ENCODE peak calls at places on chromosomes 13 and 19, in six cellular contexts. Y, Z, W, B, H and C are unnamed samples.

GRCh38 chr19:58059003-58059671 is at the start of gene ZNF135:
- DNase-seq in Y (peak; percentile 92), Z (peak; percentile 45), W (no peak), B (no peak), H (peak; percentile 82), C (peak; percentile 97)

GRCh38 chr13:110627351-110627750 is 12.0 kb downstream of the NAXD start:
- DNase-seq in Y (no peak), Z (no peak), W (no peak), B (no peak), H (no peak), C (no peak)

GRCh38 chr13:86051134-86052103 is 252.2 kb upstream of the SLITRK6 start:
- DNase-seq in Y (peak; percentile 42), Z (no peak), W (no peak), B (no peak), H (peak; percentile 70), C (no peak)

GRCh38 chr13:52454459-52454824 is 836 bp upstream of the CKAP2 start:
- DNase-seq in Y (peak; percentile 58), Z (peak; percentile 42), W (peak; percentile 56), B (peak; percentile 79), H (peak; percentile 17), C (peak; percentile 72)

GRCh38 chr19:13881231-13881691 is 4.3 kb downstream of the NANOS3 start:
- DNase-seq in Y (no peak), Z (no peak), W (peak; percentile 73), B (peak; percentile 48), H (peak; percentile 44), C (no peak)

GRCh38 chr13:110403315-110403714 is 96.2 kb downstream of the COL4A2 start:
- DNase-seq in Y (no peak), Z (no peak), W (no peak), B (no peak), H (peak; percentile 71), C (no peak)

GRCh38 chr13:61918841-61919240 is 503.2 kb upstream of the PCDH20 start:
- DNase-seq in Y (no peak), Z (no peak), W (no peak), B (no peak), H (no peak), C (no peak)

GRCh38 chr13:43730642-43731041 is 56.1 kb downstream of the ENOX1 start:
- DNase-seq in Y (no peak), Z (no peak), W (no peak), B (no peak), H (peak; percentile 70), C (no peak)

GRCh38 chr13:59452189-59452588 is 711.5 kb downstream of the DIAPH3 start:
- DNase-seq in Y (no peak), Z (no peak), W (peak; percentile 67), B (no peak), H (no peak), C (no peak)

GRCh38 chr13:38566526-38566925 is 120.4 kb upstream of the FREM2 start:
- DNase-seq in Y (peak; percentile 94), Z (no peak), W (no peak), B (no peak), H (no peak), C (no peak)

GRCh38 chr19:11179716-11180297 is 17.5 kb downstream of the KANK2 start:
- DNase-seq in Y (no peak), Z (peak; percentile 57), W (no peak), B (peak; percentile 74), H (peak; percentile 23), C (no peak)

GRCh38 chr19:53538378-53539109 is 599 bp downstream of the ZNF331 start:
- DNase-seq in Y (no peak), Z (no peak), W (no peak), B (no peak), H (no peak), C (no peak)

GRCh38 chr13:95641961-95642621 is 2.4 kb downstream of the DZIP1 start:
- DNase-seq in Y (no peak), Z (no peak), W (no peak), B (no peak), H (peak; percentile 68), C (no peak)

GRCh38 chr13:44197791-44198770 is 175.5 kb upstream of the SERP2 start:
- DNase-seq in Y (peak; percentile 87), Z (no peak), W (no peak), B (peak; percentile 64), H (peak; percentile 48), C (peak; percentile 27)

GRCh38 chr13:40774672-40775071 is 3.7 kb upstream of the MRPS31 start:
- DNase-seq in Y (no peak), Z (no peak), W (no peak), B (no peak), H (no peak), C (no peak)

GRCh38 chr13:21470785-21471184 is 11.7 kb upstream of the ZDHHC20 start:
- DNase-seq in Y (no peak), Z (no peak), W (no peak), B (no peak), H (no peak), C (no peak)

GRCh38 chr13:99196466-99197256 is 4.0 kb upstream of the UBAC2 start:
- DNase-seq in Y (no peak), Z (peak; percentile 36), W (peak; percentile 36), B (peak; percentile 39), H (peak; percentile 30), C (peak; percentile 34)

GRCh38 chr13:111664696-111665095 is 344.3 kb downstream of the TEX29 start:
- DNase-seq in Y (no peak), Z (no peak), W (no peak), B (no peak), H (no peak), C (no peak)

GRCh38 chr13:102680842-102681725 is 13.8 kb downstream of the METTL21C start:
- DNase-seq in Y (no peak), Z (no peak), W (peak; percentile 57), B (no peak), H (peak; percentile 33), C (peak; percentile 51)

GRCh38 chr13:66803013-66803739 is 427.0 kb downstream of the PCDH9 start:
- DNase-seq in Y (peak; percentile 81), Z (no peak), W (no peak), B (no peak), H (no peak), C (no peak)